ENCODE peak calls at places on chromosome 14, in ten cellular contexts. H is cardiac fibroblast, A is chondrocyte, M is epithelial cell of proximal tubule, Z is brain microvascular endothelial cell, S is lower lobe of right lung, F is astrocyte of the spinal cord, I is uterus, O is heart left ventricle, E is dorsolateral prefrontal cortex. J is an unnamed sample.

GRCh38 chr14:103008126-103008525 is 49.2 kb downstream of the CDC42BPB start:
- DNase-seq in H (no peak), A (no peak), M (no peak), Z (no peak), S (no peak), F (no peak), I (no peak), O (no peak), E (no peak), J (no peak)

GRCh38 chr14:99430491-99430890 is 50.2 kb downstream of the SETD3 start:
- DNase-seq in H (peak; percentile 11), A (no peak), M (no peak), Z (no peak), S (peak; percentile 56), F (no peak), I (no peak), O (no peak), E (no peak), J (no peak)

GRCh38 chr14:77315115-77315944 is 5.4 kb downstream of the POMT2 start:
- DNase-seq in H (no peak), A (no peak), M (no peak), Z (no peak), S (no peak), F (no peak), I (no peak), O (no peak), E (no peak), J (no peak)

GRCh38 chr14:24226477-24226876 is 5.7 kb downstream of the NEDD8 start:
- DNase-seq in H (no peak), A (no peak), M (no peak), Z (no peak), S (no peak), F (no peak), I (no peak), O (no peak), E (no peak), J (no peak)

GRCh38 chr14:39426605-39427004 is 5.6 kb downstream of the FBXO33 start:
- DNase-seq in H (peak; percentile 71), A (no peak), M (no peak), Z (peak; percentile 9), S (no peak), F (peak; percentile 73), I (no peak), O (no peak), E (no peak), J (no peak)

GRCh38 chr14:90253826-90254225 is 2.5 kb upstream of the PSMC1 start:
- DNase-seq in H (no peak), A (no peak), M (no peak), Z (no peak), S (no peak), F (no peak), I (no peak), O (no peak), E (no peak), J (no peak)

GRCh38 chr14:49526101-49526500 is 60.1 kb downstream of the RPS29 start:
- DNase-seq in H (no peak), A (no peak), M (no peak), Z (no peak), S (no peak), F (no peak), I (no peak), O (no peak), E (no peak), J (no peak)

GRCh38 chr14:25431211-25432076 is 381.5 kb upstream of the STXBP6 start:
- DNase-seq in H (peak; percentile 6), A (no peak), M (no peak), Z (no peak), S (no peak), F (no peak), I (no peak), O (no peak), E (no peak), J (no peak)

GRCh38 chr14:100900837-100901390 is 2.6 kb downstream of the RTL1 start:
- DNase-seq in H (no peak), A (peak; percentile 69), M (no peak), Z (no peak), S (peak; percentile 39), F (no peak), I (no peak), O (no peak), E (no peak), J (peak; percentile 25)

GRCh38 chr14:100901391-100902183 is 1.9 kb downstream of the RTL1 start:
- DNase-seq in H (no peak), A (peak; percentile 76), M (no peak), Z (no peak), S (peak; percentile 38), F (no peak), I (no peak), O (no peak), E (no peak), J (peak; percentile 19)

GRCh38 chr14:100903672-100904185 is at the start of gene RTL1:
- DNase-seq in H (no peak), A (peak; percentile 64), M (no peak), Z (no peak), S (no peak), F (no peak), I (no peak), O (no peak), E (no peak), J (no peak)

GRCh38 chr14:100902792-100903191 is 730 bp downstream of the RTL1 start:
- DNase-seq in H (no peak), A (no peak), M (no peak), Z (no peak), S (no peak), F (no peak), I (no peak), O (no peak), E (no peak), J (no peak)

DNA sequence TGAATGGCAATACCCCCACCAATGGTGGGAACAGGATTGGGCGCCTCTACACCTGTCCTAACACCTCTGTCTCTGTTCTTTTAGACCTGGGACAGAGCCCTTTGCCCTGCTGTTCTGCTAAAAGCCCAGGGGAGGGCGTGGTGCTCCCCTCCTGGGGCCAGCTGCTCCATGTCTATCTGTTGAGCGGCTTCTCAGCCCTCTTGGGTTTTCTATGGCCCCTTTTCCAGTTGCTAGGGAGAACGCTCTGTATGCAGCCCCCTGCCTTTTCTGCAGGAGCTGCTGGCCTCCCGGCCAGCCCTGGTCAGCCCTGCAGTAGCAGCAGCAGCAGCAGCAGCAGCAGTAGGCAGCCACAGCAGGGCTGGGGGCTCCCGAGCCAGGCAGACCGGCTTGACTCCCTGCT is 1.2 kb downstream of the RTL1 start:
- DNase-seq in H (no peak), A (peak; percentile 47), M (no peak), Z (no peak), S (no peak), F (no peak), I (no peak), O (no peak), E (no peak), J (peak; percentile 26)
- TF ChIP-seq CTCF in H (no peak), A (peak; percentile 44), M (peak; percentile 41), Z (peak; percentile 50), S (no peak), F (peak; percentile 24), I (no peak), O (no peak), E (no peak), J (no peak)

GRCh38 chr14:30209136-30209535 is 281.5 kb upstream of the PRKD1 start:
- DNase-seq in H (no peak), A (no peak), M (no peak), Z (no peak), S (no peak), F (no peak), I (no peak), O (no peak), E (no peak), J (no peak)

GRCh38 chr14:30214014-30214413 is 286.4 kb upstream of the PRKD1 start:
- DNase-seq in H (peak; percentile 73), A (no peak), M (no peak), Z (no peak), S (no peak), F (peak; percentile 65), I (no peak), O (no peak), E (no peak), J (no peak)

GRCh38 chr14:30210630-30211029 is 283.0 kb upstream of the PRKD1 start:
- DNase-seq in H (peak; percentile 57), A (no peak), M (no peak), Z (no peak), S (no peak), F (peak; percentile 34), I (no peak), O (no peak), E (no peak), J (no peak)

GRCh38 chr14:30211326-30211725 is 283.7 kb upstream of the PRKD1 start:
- DNase-seq in H (peak; percentile 68), A (no peak), M (no peak), Z (no peak), S (no peak), F (peak; percentile 43), I (no peak), O (no peak), E (no peak), J (no peak)

DNA sequence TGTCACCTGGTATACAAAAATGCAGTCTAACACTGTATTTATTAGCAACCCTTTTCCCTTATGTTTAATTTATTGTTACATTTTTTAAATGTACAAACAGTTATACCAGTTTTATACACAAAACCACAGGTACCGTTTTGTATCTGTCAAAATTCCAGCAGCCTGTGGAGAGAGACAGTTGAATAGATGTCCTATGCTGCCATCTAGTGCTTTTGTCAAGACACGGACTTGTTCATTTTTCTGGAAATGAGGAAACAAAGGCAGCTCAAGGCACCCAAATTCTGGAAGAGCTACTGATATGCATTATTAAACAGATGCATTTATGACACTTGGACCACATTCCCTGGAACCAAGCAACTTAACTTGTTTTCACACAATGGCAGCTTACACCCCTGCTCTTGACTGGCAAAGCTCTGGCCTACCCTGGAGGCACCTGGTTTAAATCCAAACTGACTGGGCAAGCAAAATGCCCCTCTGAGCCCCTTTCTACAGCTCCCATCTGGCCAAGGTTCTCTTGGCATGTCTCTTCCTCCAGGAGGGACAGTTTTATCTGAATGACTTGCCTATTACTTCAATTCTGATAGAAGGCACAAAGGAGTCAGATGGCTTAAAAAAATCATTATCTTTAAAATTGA is 286.9 kb upstream of the PRKD1 start:
- DNase-seq in H (peak; percentile 91), A (no peak), M (no peak), Z (peak; percentile 39), S (no peak), F (peak; percentile 85), I (no peak), O (no peak), E (no peak), J (peak; percentile 1)
- TF ChIP-seq CTCF in H (peak; percentile 59), A (peak; percentile 94), M (peak; percentile 79), Z (peak; percentile 68), S (peak; percentile 53), F (peak; percentile 53), I (peak; percentile 50), O (peak; percentile 65), E (peak; percentile 69), J (no peak)

GRCh38 chr14:20247651-20248246 is 8.7 kb downstream of the OR11H4 start:
- DNase-seq in H (peak; percentile 5), A (no peak), M (no peak), Z (no peak), S (no peak), F (no peak), I (no peak), O (no peak), E (no peak), J (no peak)
- TF ChIP-seq CTCF in H (no peak), A (no peak), M (peak; percentile 53), Z (no peak), S (no peak), F (no peak), I (no peak), O (no peak), E (no peak), J (peak; percentile 4)

DNA sequence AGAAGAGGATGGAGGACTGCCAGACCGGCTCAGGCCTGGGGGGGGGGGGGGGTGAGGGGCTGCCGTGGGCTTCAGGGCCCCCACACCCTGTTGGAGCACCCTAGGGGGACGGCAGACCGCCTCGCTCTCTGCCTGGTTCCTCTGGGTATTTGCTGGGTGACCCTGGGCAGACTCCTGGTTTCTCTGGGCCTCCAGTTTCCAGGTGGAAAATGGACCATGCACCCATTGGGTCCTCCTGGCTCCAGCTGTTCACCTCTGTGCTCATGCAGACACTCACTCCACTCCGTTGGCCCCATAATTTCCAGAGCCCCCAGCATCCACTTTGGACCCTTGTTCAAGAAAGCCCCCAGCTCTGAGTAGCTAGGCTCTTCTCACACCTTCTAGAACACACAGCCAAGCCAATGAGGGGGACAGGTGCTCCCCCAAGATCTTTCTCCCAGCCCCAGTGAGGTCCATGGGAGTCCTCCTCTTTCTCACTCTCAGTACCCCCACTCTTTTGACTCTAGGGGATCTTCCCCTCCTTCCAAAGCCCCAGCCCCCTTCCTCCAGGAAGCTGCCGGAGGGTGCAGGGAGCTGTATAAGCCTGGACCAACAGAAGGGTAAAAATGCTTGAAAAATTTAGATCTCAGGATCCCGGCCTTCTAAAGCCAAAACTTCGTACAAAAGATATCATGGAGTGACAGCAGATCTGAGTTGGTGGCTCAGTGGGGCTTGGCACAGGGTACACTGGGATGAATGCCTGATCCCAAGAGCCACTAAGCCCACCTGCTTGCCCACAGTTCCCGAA is 174.8 kb upstream of the RTL1 start:
- DNase-seq in H (no peak), A (peak; percentile 24), M (no peak), Z (no peak), S (no peak), F (no peak), I (no peak), O (no peak), E (no peak), J (no peak)
- TF ChIP-seq CTCF in H (no peak), A (no peak), M (no peak), Z (no peak), S (no peak), F (no peak), I (no peak), O (no peak), E (no peak), J (no peak)

J was measured in GM13976.